ENCODE peak calls at places on chromosome 12, in six cellular contexts. One of them, this sample, is unnamed.

GRCh38 chr12:128408669-128409068 is 141.7 kb downstream of the TMEM132C start:
- DNase-seq in mesenchymal stem cell: no peak
- DNase-seq in trophoblast cell: no peak
- DNase-seq in fibroblast of lung: no peak
- DNase-seq in OCI-LY7: no peak
- DNase-seq in GM23338: no peak
- DNase-seq in this sample: no peak

GRCh38 chr12:106300761-106301160 is 1.8 kb upstream of the TCP11L2 start:
- DNase-seq in mesenchymal stem cell: peak
- DNase-seq in OCI-LY7: no peak
- DNase-seq in trophoblast cell: peak
- DNase-seq in fibroblast of lung: no peak
- DNase-seq in GM23338: no peak
- DNase-seq in this sample: peak

GRCh38 chr12:10722502-10722904 is 620 bp downstream of the YBX3 start:
- DNase-seq in trophoblast cell: peak
- DNase-seq in GM23338: no peak
- DNase-seq in fibroblast of lung: peak
- DNase-seq in OCI-LY7: peak
- DNase-seq in mesenchymal stem cell: peak
- DNase-seq in this sample: peak

GRCh38 chr12:124720687-124721500 is 142.8 kb downstream of the SCARB1 start:
- DNase-seq in mesenchymal stem cell: peak
- DNase-seq in trophoblast cell: no peak
- DNase-seq in fibroblast of lung: peak
- DNase-seq in GM23338: no peak
- DNase-seq in OCI-LY7: no peak
- DNase-seq in this sample: peak

GRCh38 chr12:124804011-124804621 is 59.5 kb downstream of the SCARB1 start:
- DNase-seq in trophoblast cell: no peak
- DNase-seq in OCI-LY7: no peak
- DNase-seq in mesenchymal stem cell: peak
- DNase-seq in GM23338: peak
- DNase-seq in fibroblast of lung: peak
- DNase-seq in this sample: peak

GRCh38 chr12:123445388-123446344 is 9.2 kb upstream of the RILPL2 start:
- DNase-seq in GM23338: no peak
- DNase-seq in OCI-LY7: no peak
- DNase-seq in trophoblast cell: peak
- DNase-seq in fibroblast of lung: peak
- DNase-seq in mesenchymal stem cell: peak
- DNase-seq in this sample: peak

GRCh38 chr12:98352218-98352811 is 163.1 kb upstream of the TMPO start:
- DNase-seq in fibroblast of lung: peak
- DNase-seq in OCI-LY7: no peak
- DNase-seq in trophoblast cell: peak
- DNase-seq in mesenchymal stem cell: peak
- DNase-seq in GM23338: no peak
- DNase-seq in this sample: peak

GRCh38 chr12:3634348-3634747 is 118.6 kb downstream of the CRACR2A start:
- DNase-seq in mesenchymal stem cell: no peak
- DNase-seq in trophoblast cell: no peak
- DNase-seq in GM23338: peak
- DNase-seq in OCI-LY7: no peak
- DNase-seq in fibroblast of lung: no peak
- DNase-seq in this sample: no peak

GRCh38 chr12:96327346-96327745 is 72.9 kb downstream of the CDK17 start:
- DNase-seq in mesenchymal stem cell: no peak
- DNase-seq in trophoblast cell: no peak
- DNase-seq in GM23338: no peak
- DNase-seq in fibroblast of lung: no peak
- DNase-seq in OCI-LY7: peak
- DNase-seq in this sample: no peak

GRCh38 chr12:57852195-57852594 is 5.7 kb upstream of the CTDSP2 start:
- DNase-seq in OCI-LY7: no peak
- DNase-seq in trophoblast cell: no peak
- DNase-seq in GM23338: no peak
- DNase-seq in fibroblast of lung: no peak
- DNase-seq in mesenchymal stem cell: no peak
- DNase-seq in this sample: no peak

GRCh38 chr12:24191117-24191516 is 241.6 kb upstream of the SOX5 start:
- DNase-seq in GM23338: no peak
- DNase-seq in mesenchymal stem cell: no peak
- DNase-seq in trophoblast cell: no peak
- DNase-seq in fibroblast of lung: no peak
- DNase-seq in OCI-LY7: no peak
- DNase-seq in this sample: no peak

GRCh38 chr12:104684884-104685283 is 228.1 kb downstream of the CHST11 start:
- DNase-seq in trophoblast cell: no peak
- DNase-seq in mesenchymal stem cell: no peak
- DNase-seq in GM23338: no peak
- DNase-seq in OCI-LY7: no peak
- DNase-seq in fibroblast of lung: peak
- DNase-seq in this sample: no peak

GRCh38 chr12:53955036-53955775 is 503 bp downstream of the HOXC12 start:
- DNase-seq in trophoblast cell: no peak
- DNase-seq in GM23338: peak
- DNase-seq in OCI-LY7: no peak
- DNase-seq in mesenchymal stem cell: no peak
- DNase-seq in fibroblast of lung: no peak
- DNase-seq in this sample: no peak

GRCh38 chr12:109871678-109872314 is 8.5 kb downstream of the GLTP start:
- DNase-seq in fibroblast of lung: peak
- DNase-seq in GM23338: no peak
- DNase-seq in OCI-LY7: no peak
- DNase-seq in trophoblast cell: no peak
- DNase-seq in mesenchymal stem cell: no peak
- DNase-seq in this sample: peak

GRCh38 chr12:12800406-12801180 is 12.6 kb upstream of the DDX47 start:
- DNase-seq in OCI-LY7: no peak
- DNase-seq in mesenchymal stem cell: no peak
- DNase-seq in GM23338: no peak
- DNase-seq in trophoblast cell: peak
- DNase-seq in fibroblast of lung: peak
- DNase-seq in this sample: peak

GRCh38 chr12:2322554-2323120 is 269.9 kb downstream of the CACNA1C start:
- DNase-seq in mesenchymal stem cell: no peak
- DNase-seq in trophoblast cell: no peak
- DNase-seq in OCI-LY7: no peak
- DNase-seq in GM23338: no peak
- DNase-seq in fibroblast of lung: no peak
- DNase-seq in this sample: no peak

GRCh38 chr12:112342587-112342986 is 39.6 kb downstream of the HECTD4 start:
- DNase-seq in GM23338: no peak
- DNase-seq in OCI-LY7: no peak
- DNase-seq in trophoblast cell: no peak
- DNase-seq in fibroblast of lung: no peak
- DNase-seq in mesenchymal stem cell: no peak
- DNase-seq in this sample: no peak

GRCh38 chr12:6788972-6789905 is at the start of gene CD4:
- DNase-seq in GM23338: peak
- DNase-seq in fibroblast of lung: no peak
- DNase-seq in mesenchymal stem cell: no peak
- DNase-seq in trophoblast cell: no peak
- DNase-seq in OCI-LY7: no peak
- DNase-seq in this sample: no peak

GRCh38 chr12:84922721-84923120 is 10.1 kb upstream of the SLC6A15 start:
- DNase-seq in mesenchymal stem cell: peak
- DNase-seq in fibroblast of lung: peak
- DNase-seq in OCI-LY7: no peak
- DNase-seq in GM23338: no peak
- DNase-seq in trophoblast cell: peak
- DNase-seq in this sample: no peak

GRCh38 chr12:108065061-108065460 is 64.0 kb upstream of the WSCD2 start:
- DNase-seq in trophoblast cell: no peak
- DNase-seq in OCI-LY7: no peak
- DNase-seq in GM23338: no peak
- DNase-seq in mesenchymal stem cell: no peak
- DNase-seq in fibroblast of lung: no peak
- DNase-seq in this sample: no peak

GRCh38 chr12:4272014-4272975 is 1.3 kb upstream of the CCND2 start:
- DNase-seq in trophoblast cell: no peak
- DNase-seq in mesenchymal stem cell: peak
- DNase-seq in OCI-LY7: peak
- DNase-seq in GM23338: peak
- DNase-seq in fibroblast of lung: peak
- DNase-seq in this sample: peak

GRCh38 chr12:52189376-52190174 is 2.2 kb downstream of the KRT80 start:
- DNase-seq in trophoblast cell: no peak
- DNase-seq in mesenchymal stem cell: no peak
- DNase-seq in GM23338: no peak
- DNase-seq in OCI-LY7: no peak
- DNase-seq in fibroblast of lung: peak
- DNase-seq in this sample: no peak

GRCh38 chr12:3988519-3989217 is 115.5 kb upstream of the PARP11 start:
- DNase-seq in OCI-LY7: peak
- DNase-seq in trophoblast cell: no peak
- DNase-seq in fibroblast of lung: no peak
- DNase-seq in GM23338: no peak
- DNase-seq in mesenchymal stem cell: no peak
- DNase-seq in this sample: no peak

GRCh38 chr12:5022465-5023061 is 21.1 kb upstream of the KCNA5 start:
- DNase-seq in GM23338: peak
- DNase-seq in trophoblast cell: peak
- DNase-seq in OCI-LY7: peak
- DNase-seq in fibroblast of lung: peak
- DNase-seq in mesenchymal stem cell: peak
- DNase-seq in this sample: peak

GRCh38 chr12:67690656-67691055 is 42.1 kb downstream of the DYRK2 start:
- DNase-seq in fibroblast of lung: no peak
- DNase-seq in mesenchymal stem cell: no peak
- DNase-seq in trophoblast cell: no peak
- DNase-seq in GM23338: no peak
- DNase-seq in OCI-LY7: no peak
- DNase-seq in this sample: no peak

GRCh38 chr12:113198286-113198685 is 12.8 kb downstream of the RITA1 start:
- DNase-seq in OCI-LY7: no peak
- DNase-seq in GM23338: no peak
- DNase-seq in trophoblast cell: no peak
- DNase-seq in fibroblast of lung: peak
- DNase-seq in mesenchymal stem cell: no peak
- DNase-seq in this sample: no peak

GRCh38 chr12:122730215-122731014 is at the start of gene HCAR1:
- DNase-seq in fibroblast of lung: no peak
- DNase-seq in GM23338: no peak
- DNase-seq in mesenchymal stem cell: no peak
- DNase-seq in trophoblast cell: peak
- DNase-seq in OCI-LY7: no peak
- DNase-seq in this sample: peak

GRCh38 chr12:69886101-69886500 is 61.1 kb downstream of the MYRFL start:
- DNase-seq in GM23338: no peak
- DNase-seq in OCI-LY7: no peak
- DNase-seq in mesenchymal stem cell: no peak
- DNase-seq in trophoblast cell: no peak
- DNase-seq in fibroblast of lung: no peak
- DNase-seq in this sample: no peak

GRCh38 chr12:102957339-102958050 is at the start of gene ASCL1:
- DNase-seq in trophoblast cell: no peak
- DNase-seq in OCI-LY7: no peak
- DNase-seq in fibroblast of lung: peak
- DNase-seq in mesenchymal stem cell: peak
- DNase-seq in GM23338: peak
- DNase-seq in this sample: peak

GRCh38 chr12:16350682-16351081 is 3.2 kb downstream of the MGST1 start:
- DNase-seq in mesenchymal stem cell: peak
- DNase-seq in trophoblast cell: peak
- DNase-seq in OCI-LY7: no peak
- DNase-seq in fibroblast of lung: peak
- DNase-seq in GM23338: no peak
- DNase-seq in this sample: peak

GRCh38 chr12:108332791-108333382 is 6.2 kb downstream of the CMKLR1 start:
- DNase-seq in GM23338: no peak
- DNase-seq in fibroblast of lung: no peak
- DNase-seq in mesenchymal stem cell: no peak
- DNase-seq in OCI-LY7: no peak
- DNase-seq in trophoblast cell: peak
- DNase-seq in this sample: no peak

GRCh38 chr12:93256258-93256969 is 121.3 kb upstream of the NUDT4 start:
- DNase-seq in GM23338: no peak
- DNase-seq in OCI-LY7: no peak
- DNase-seq in fibroblast of lung: peak
- DNase-seq in mesenchymal stem cell: no peak
- DNase-seq in trophoblast cell: no peak
- DNase-seq in this sample: no peak
- H2AFZ ChIP-seq in GM23338: peak
- H2AFZ ChIP-seq in OCI-LY7: no peak
- H2AFZ ChIP-seq in fibroblast of lung: no peak
- H2AFZ ChIP-seq in mesenchymal stem cell: no peak
- H2AFZ ChIP-seq in trophoblast cell: no peak
- H2AFZ ChIP-seq in this sample: no peak

GRCh38 chr12:51027342-51027835 is 1.2 kb upstream of the SLC11A2 start:
- DNase-seq in trophoblast cell: no peak
- DNase-seq in fibroblast of lung: no peak
- DNase-seq in OCI-LY7: no peak
- DNase-seq in GM23338: no peak
- DNase-seq in mesenchymal stem cell: no peak
- DNase-seq in this sample: no peak
- H2AFZ ChIP-seq in trophoblast cell: peak
- H2AFZ ChIP-seq in fibroblast of lung: no peak
- H2AFZ ChIP-seq in OCI-LY7: no peak
- H2AFZ ChIP-seq in GM23338: no peak
- H2AFZ ChIP-seq in mesenchymal stem cell: no peak
- H2AFZ ChIP-seq in this sample: no peak

GRCh38 chr12:14605401-14605989 is 37.8 kb upstream of the PLBD1 start:
- DNase-seq in GM23338: peak
- DNase-seq in mesenchymal stem cell: no peak
- DNase-seq in trophoblast cell: no peak
- DNase-seq in fibroblast of lung: no peak
- DNase-seq in OCI-LY7: peak
- DNase-seq in this sample: no peak
- H2AFZ ChIP-seq in GM23338: no peak
- H2AFZ ChIP-seq in mesenchymal stem cell: no peak
- H2AFZ ChIP-seq in trophoblast cell: no peak
- H2AFZ ChIP-seq in fibroblast of lung: no peak
- H2AFZ ChIP-seq in OCI-LY7: no peak
- H2AFZ ChIP-seq in this sample: no peak

DNA sequence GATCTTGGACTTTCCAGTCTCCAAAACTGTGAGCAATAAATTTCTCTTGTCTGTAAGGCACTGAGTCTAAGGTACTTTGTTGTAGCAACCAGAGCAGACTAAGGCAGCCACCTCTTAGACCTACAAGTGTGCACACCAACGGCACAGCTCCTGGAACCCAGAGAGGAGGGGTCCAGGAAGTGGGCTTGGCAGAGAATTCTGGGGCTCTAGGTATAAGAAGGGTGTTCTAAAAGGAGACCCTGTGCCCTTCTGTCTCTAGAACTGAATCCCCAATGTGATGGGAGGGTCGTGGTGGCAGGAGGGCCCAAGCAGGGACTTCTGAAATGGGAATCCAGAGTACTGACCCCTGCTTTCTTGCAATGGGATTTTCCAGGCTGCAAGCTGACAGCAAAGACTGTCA is 13.5 kb upstream of the TFCP2 start:
- DNase-seq in GM23338: no peak
- DNase-seq in trophoblast cell: no peak
- DNase-seq in fibroblast of lung: no peak
- DNase-seq in OCI-LY7: peak
- DNase-seq in mesenchymal stem cell: no peak
- DNase-seq in this sample: no peak
- H2AFZ ChIP-seq in GM23338: peak
- H2AFZ ChIP-seq in trophoblast cell: no peak
- H2AFZ ChIP-seq in fibroblast of lung: no peak
- H2AFZ ChIP-seq in OCI-LY7: peak
- H2AFZ ChIP-seq in mesenchymal stem cell: no peak
- H2AFZ ChIP-seq in this sample: no peak

This sample was measured in hepatocyte.